ENCODE peak calls at places on chromosomes 6 and 20, in eight cellular contexts. L is Panc1, E is fibroblast of lung, I is transverse colon, K is left ventricle myocardium inferior, F is BE2C, H is mesendoderm, Y is heart right ventricle. X is an unnamed sample. For H3K4me1, the result is how much of the 10 kb centered on the place peaks cover.

GRCh38 chr6:47722178-47722577 is 23.8 kb downstream of the ADGRF4 start:
- DNase-seq in F (no peak), H (no peak), L (no peak), E (peak), I (no peak), Y (no peak), K (no peak), X (no peak)

GRCh38 chr20:4854502-4854901 is 132.8 kb downstream of the PRND start:
- DNase-seq in K (no peak), E (no peak), I (no peak), H (no peak), L (no peak), Y (no peak), F (no peak), X (no peak)

GRCh38 chr20:44027686-44028340 is 113.2 kb downstream of the TOX2 start:
- DNase-seq in F (no peak), E (no peak), Y (no peak), L (no peak), I (no peak), H (no peak), K (no peak), X (no peak)

GRCh38 chr6:137853569-137854213 is 13.4 kb upstream of the TNFAIP3 start:
- DNase-seq in K (no peak), E (peak), L (no peak), H (no peak), F (no peak), Y (no peak), I (no peak), X (no peak)

GRCh38 chr6:33770833-33771341 is 18.0 kb downstream of the LEMD2 start:
- DNase-seq in L (no peak), E (no peak), H (no peak), I (no peak), Y (no peak), K (no peak), F (no peak), X (no peak)

GRCh38 chr6:26394289-26394688 is 7.8 kb upstream of the BTN3A1 start:
- DNase-seq in H (no peak), E (peak), I (no peak), Y (peak), K (no peak), F (no peak), L (no peak), X (peak)

GRCh38 chr6:79073888-79074287 is 4.2 kb downstream of the PHIP start:
- DNase-seq in L (no peak), K (no peak), H (peak), F (no peak), E (no peak), Y (no peak), I (no peak), X (no peak)

GRCh38 chr20:14724036-14724435 is 386.6 kb upstream of the FLRT3 start:
- DNase-seq in E (no peak), Y (no peak), I (no peak), F (no peak), L (no peak), H (no peak), K (no peak), X (no peak)

GRCh38 chr6:166330612-166331011 is 11.7 kb downstream of the SFT2D1 start:
- DNase-seq in I (peak), H (peak), F (peak), E (peak), L (no peak), Y (peak), K (peak), X (peak)

GRCh38 chr6:1552296-1552761 is 57.4 kb upstream of the FOXC1 start:
- DNase-seq in L (no peak), I (no peak), H (peak), E (peak), K (no peak), Y (no peak), F (no peak), X (peak)

GRCh38 chr6:117222861-117223260 is 42.5 kb upstream of the VGLL2 start:
- DNase-seq in H (no peak), I (no peak), K (no peak), E (no peak), Y (no peak), F (no peak), L (no peak), X (no peak)

GRCh38 chr6:87482382-87482781 is 9.6 kb downstream of the SLC35A1 start:
- DNase-seq in Y (no peak), L (no peak), K (no peak), I (no peak), E (no peak), H (no peak), F (no peak), X (peak)

GRCh38 chr6:170449835-170450753 is 103.0 kb downstream of the PSMB1 start:
- DNase-seq in E (no peak), L (no peak), F (no peak), H (no peak), Y (no peak), I (no peak), K (no peak), X (no peak)

GRCh38 chr20:24102290-24102689 is 113.7 kb upstream of the GGTLC1 start:
- DNase-seq in E (no peak), I (no peak), H (peak), Y (no peak), F (no peak), K (no peak), L (no peak), X (no peak)

GRCh38 chr20:49424536-49424935 is 57.9 kb downstream of the KCNB1 start:
- DNase-seq in L (no peak), K (no peak), H (peak), E (peak), I (no peak), Y (peak), F (peak), X (no peak)

GRCh38 chr6:89711801-89712200 is 73.3 kb upstream of the LYRM2 start:
- DNase-seq in F (no peak), I (no peak), L (no peak), H (no peak), K (no peak), E (no peak), Y (no peak), X (no peak)

GRCh38 chr6:162726997-162727346 is 594 bp downstream of the PRKN start:
- DNase-seq in L (no peak), K (no peak), Y (no peak), F (no peak), I (peak), H (peak), E (peak), X (peak)

GRCh38 chr20:58740356-58741308 is 48.0 kb downstream of the NPEPL1 start:
- DNase-seq in I (no peak), L (no peak), K (no peak), Y (no peak), H (no peak), F (no peak), E (no peak), X (no peak)

GRCh38 chr6:135271626-135272025 is 90.5 kb downstream of the MYB start:
- DNase-seq in H (peak), F (no peak), K (no peak), I (no peak), L (no peak), Y (no peak), E (no peak), X (no peak)
- H3K4me1 ChIP-seq in H (under half), F (under half), K (under half), I (half or more), L (under half), Y (under half), E (under half), X (under half)

DNA sequence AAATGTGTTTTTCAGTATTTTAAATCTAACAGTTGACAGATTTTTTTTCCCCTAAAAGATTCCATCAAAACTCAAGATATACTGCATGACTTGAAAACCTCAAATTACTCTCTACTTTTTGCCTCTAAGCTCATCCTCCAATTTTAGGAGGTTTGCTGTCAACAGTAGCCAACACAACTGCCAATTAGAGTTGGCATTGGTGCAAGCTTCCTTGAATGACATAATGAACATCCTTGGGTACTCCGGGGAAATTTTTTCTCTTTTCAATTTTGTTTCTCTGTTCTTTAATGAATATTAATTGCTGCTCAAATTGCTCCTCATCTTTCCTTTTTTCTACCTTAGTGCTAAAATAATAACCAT is 34.4 kb downstream of the SLC22A23 start:
- DNase-seq in F (no peak), K (no peak), I (no peak), Y (no peak), H (no peak), E (no peak), L (no peak), X (no peak)
- H3K4me1 ChIP-seq in F (under half), K (under half), I (under half), Y (under half), H (under half), E (under half), L (under half), X (under half)

GRCh38 chr6:157990321-157991066 is 8.8 kb downstream of the SYNJ2 start:
- DNase-seq in L (no peak), Y (no peak), E (peak), K (no peak), H (no peak), F (no peak), I (no peak), X (no peak)

GRCh38 chr6:157991067-157991432 is 9.4 kb downstream of the SYNJ2 start:
- DNase-seq in K (no peak), E (no peak), I (no peak), H (no peak), F (no peak), Y (no peak), L (no peak), X (no peak)

GRCh38 chr6:157988700-157989063 is 7.0 kb downstream of the SYNJ2 start:
- DNase-seq in I (no peak), L (no peak), F (no peak), Y (no peak), K (no peak), H (no peak), E (no peak), X (no peak)

GRCh38 chr6:157987788-157988699 is 6.4 kb downstream of the SYNJ2 start:
- DNase-seq in K (no peak), F (no peak), L (no peak), H (no peak), I (no peak), E (no peak), Y (no peak), X (no peak)

GRCh38 chr6:157989541-157990289 is 8.1 kb downstream of the SYNJ2 start:
- DNase-seq in F (peak), I (peak), L (no peak), Y (peak), H (no peak), E (peak), K (peak), X (peak)
- H3K4me1 ChIP-seq in F (under half), I (half or more), L (half or more), Y (under half), H (under half), E (under half), K (half or more), X (under half)

GRCh38 chr20:50425076-50425475 is 85.1 kb upstream of the PTPN1 start:
- DNase-seq in Y (no peak), E (no peak), H (no peak), L (no peak), K (no peak), I (no peak), F (peak), X (no peak)

GRCh38 chr20:50428463-50428828 is 81.7 kb upstream of the PTPN1 start:
- DNase-seq in F (no peak), H (no peak), Y (no peak), E (no peak), L (no peak), I (no peak), K (no peak), X (no peak)

GRCh38 chr20:50429412-50429811 is 80.8 kb upstream of the PTPN1 start:
- DNase-seq in H (no peak), E (no peak), L (no peak), Y (no peak), K (no peak), F (no peak), I (no peak), X (no peak)

GRCh38 chr20:50427740-50428462 is 82.3 kb upstream of the PTPN1 start:
- DNase-seq in Y (no peak), E (peak), L (no peak), H (no peak), F (no peak), K (peak), I (no peak), X (peak)

DNA sequence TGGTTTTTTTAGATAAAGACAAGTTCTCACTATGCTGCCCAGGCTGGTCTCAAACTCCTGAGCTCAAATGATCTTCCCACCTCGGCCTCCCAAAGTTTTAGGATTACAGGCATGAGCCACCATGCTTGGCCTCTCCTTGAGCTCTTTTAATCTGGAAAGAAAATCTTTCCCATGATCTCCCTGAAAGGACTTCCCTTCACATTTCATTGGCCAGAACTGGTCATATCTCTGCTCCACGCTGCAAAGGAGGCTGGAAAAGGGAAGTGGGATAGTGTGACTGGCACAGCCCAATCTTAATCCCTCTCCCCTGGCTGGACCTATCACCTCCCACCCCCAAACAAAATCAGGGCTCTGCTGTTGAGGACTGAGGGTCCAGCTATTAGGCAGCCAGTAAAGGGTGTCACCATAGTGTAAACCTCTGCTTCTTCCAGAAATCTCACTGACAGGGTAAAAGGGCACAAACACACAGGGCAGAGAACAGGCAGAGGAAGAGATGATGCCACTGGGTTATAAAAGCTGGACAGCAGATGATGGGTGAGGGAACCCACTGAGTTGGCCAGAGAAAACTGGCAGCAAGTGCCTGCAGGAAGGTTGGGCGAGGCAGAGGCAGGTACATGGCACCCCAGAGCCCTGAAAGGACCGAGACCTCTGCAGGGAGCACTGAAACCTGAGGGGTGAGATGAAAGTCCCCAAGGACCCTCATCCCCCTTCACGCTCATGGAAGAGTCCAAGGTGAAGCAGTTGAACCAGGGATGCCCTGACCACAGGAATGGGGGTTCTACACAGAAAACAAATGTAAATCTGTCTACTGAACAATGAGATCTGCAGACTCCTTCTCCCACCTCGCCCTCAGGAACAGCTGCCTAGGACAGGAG is 83.1 kb upstream of the PTPN1 start:
- DNase-seq in K (no peak), I (no peak), F (no peak), L (no peak), Y (no peak), H (no peak), E (no peak), X (no peak)
- H3K4me1 ChIP-seq in K (under half), I (under half), F (under half), L (under half), Y (under half), H (under half), E (under half), X (under half)

GRCh38 chr6:142918339-142919042 is 26.5 kb downstream of the HIVEP2 start:
- DNase-seq in H (no peak), Y (no peak), E (peak), L (no peak), I (no peak), F (no peak), K (no peak), X (no peak)

GRCh38 chr6:142914371-142914770 is 30.6 kb downstream of the HIVEP2 start:
- DNase-seq in I (no peak), F (no peak), L (no peak), Y (no peak), E (no peak), H (no peak), K (no peak), X (no peak)

GRCh38 chr6:142915129-142915697 is 29.8 kb downstream of the HIVEP2 start:
- DNase-seq in K (no peak), L (no peak), I (no peak), Y (no peak), H (peak), F (no peak), E (no peak), X (peak)

GRCh38 chr6:142913511-142914047 is 31.4 kb downstream of the HIVEP2 start:
- DNase-seq in I (peak), Y (no peak), K (no peak), F (no peak), H (no peak), L (no peak), E (no peak), X (no peak)

GRCh38 chr6:142916881-142917280 is 28.1 kb downstream of the HIVEP2 start:
- DNase-seq in H (no peak), E (no peak), K (no peak), I (no peak), L (no peak), F (no peak), Y (no peak), X (no peak)
- H3K4me1 ChIP-seq in H (under half), E (under half), K (under half), I (under half), L (under half), F (under half), Y (under half), X (under half)

X was measured in adipocyte.